ENCODE peak calls at places on chromosomes 3 and 15, in six cellular contexts. T is transverse colon, F is ovary, A is A549, I is tibial nerve, L is suprapubic skin. C is an unnamed sample.

GRCh38 chr3:195761503-195762248 is 40.9 kb downstream of the MUC20 start:
- DNase-seq in A (no peak), L (no peak), F (no peak), I (no peak), T (no peak), C (no peak)

GRCh38 chr3:124034016-124034808 is 42.3 kb upstream of the ROPN1 start:
- DNase-seq in L (no peak), F (peak), T (peak), A (no peak), I (no peak), C (no peak)

GRCh38 chr15:59242649-59243048 is 36.0 kb downstream of the LDHAL6B start:
- DNase-seq in A (no peak), T (no peak), I (no peak), F (no peak), L (no peak), C (no peak)

GRCh38 chr15:79942656-79943481 is 28.1 kb downstream of the BCL2A1 start:
- DNase-seq in A (no peak), F (no peak), I (no peak), T (no peak), L (no peak), C (no peak)

GRCh38 chr15:101062063-101062462 is 142.9 kb downstream of the LRRK1 start:
- DNase-seq in T (no peak), I (no peak), L (peak), F (no peak), A (no peak), C (peak)

GRCh38 chr3:174208161-174208560 is 651.0 kb upstream of the NAALADL2 start:
- DNase-seq in T (no peak), I (no peak), F (no peak), A (no peak), L (no peak), C (no peak)

GRCh38 chr3:187382609-187383151 is 14.5 kb downstream of the RTP4 start:
- DNase-seq in A (no peak), L (no peak), I (no peak), T (no peak), F (no peak), C (no peak)

GRCh38 chr3:41881233-41881821 is 80.6 kb downstream of the ULK4 start:
- DNase-seq in L (no peak), T (no peak), A (no peak), I (no peak), F (no peak), C (no peak)

GRCh38 chr3:30042274-30042859 is 564.0 kb upstream of the TGFBR2 start:
- DNase-seq in T (peak), I (peak), L (peak), A (peak), F (peak), C (peak)

GRCh38 chr15:94777037-94777436 is 545.7 kb downstream of the MCTP2 start:
- DNase-seq in I (no peak), A (no peak), L (no peak), T (no peak), F (no peak), C (no peak)
- TF ChIP-seq EP300 in I (no peak), A (no peak), L (no peak), T (no peak), F (no peak), C (no peak)

DNA sequence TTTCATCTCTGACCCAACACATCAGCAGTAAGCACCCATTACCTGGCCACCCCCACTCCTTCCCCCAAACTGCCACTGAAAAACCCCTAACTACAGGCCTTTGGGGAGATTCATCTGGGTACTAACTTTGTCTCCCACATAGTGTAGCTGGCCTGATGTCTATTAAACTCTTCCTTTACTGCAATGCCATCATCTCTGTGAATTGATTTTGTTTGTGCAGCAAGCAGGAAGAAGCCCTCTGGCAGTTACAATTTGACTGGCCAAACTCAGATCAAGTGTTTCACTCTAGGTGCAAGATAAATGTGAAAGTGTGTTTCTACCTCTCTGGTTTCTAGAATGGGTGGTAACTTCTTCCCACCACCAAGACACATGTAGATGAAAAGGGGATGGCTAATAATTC is 26.7 kb upstream of the OR5K4 start:
- DNase-seq in I (no peak), A (no peak), L (no peak), T (no peak), F (no peak), C (no peak)
- H3K4me3 ChIP-seq in I (no peak), A (no peak), L (no peak), T (no peak), F (no peak), C (no peak)

GRCh38 chr3:148044141-148044540 is 635.0 kb downstream of the ZIC1 start:
- DNase-seq in A (no peak), T (no peak), F (no peak), L (no peak), I (no peak), C (no peak)
- TF ChIP-seq EP300 in A (no peak), T (no peak), F (no peak), L (no peak), I (no peak), C (no peak)

GRCh38 chr3:149701206-149701976 is 43.6 kb upstream of the WWTR1 start:
- DNase-seq in T (no peak), F (peak), L (no peak), A (no peak), I (no peak), C (no peak)
- H3K4me3 ChIP-seq in T (no peak), F (no peak), L (no peak), A (no peak), I (no peak), C (no peak)

GRCh38 chr3:84039091-84039490 is 919.7 kb upstream of the CADM2 start:
- DNase-seq in F (no peak), A (no peak), L (no peak), T (no peak), I (no peak), C (no peak)

GRCh38 chr3:84042717-84043116 is 916.1 kb upstream of the CADM2 start:
- DNase-seq in F (no peak), I (no peak), A (no peak), T (no peak), L (no peak), C (no peak)
- TF ChIP-seq EP300 in F (no peak), I (no peak), A (no peak), T (no peak), L (no peak), C (no peak)

DNA sequence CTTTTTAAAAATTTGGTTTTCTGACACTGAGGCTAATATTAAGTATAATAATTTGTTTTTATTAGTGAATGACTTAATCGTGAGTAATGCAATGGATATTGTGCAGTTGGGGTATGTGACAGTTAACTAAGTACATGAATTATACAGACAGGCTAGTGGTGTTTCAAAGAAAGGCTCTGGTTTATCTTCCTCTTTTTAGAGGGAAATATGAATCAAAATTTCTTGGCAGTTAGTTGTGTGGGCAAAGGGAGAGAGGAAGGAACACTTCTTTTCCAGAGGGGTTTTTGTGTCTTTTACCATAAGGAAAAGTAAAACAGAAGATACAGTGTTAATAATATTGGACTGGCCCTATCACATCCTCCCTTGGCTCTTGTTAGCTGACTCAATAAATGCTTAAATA is 2.7 kb downstream of the ZNF654 start:
- DNase-seq in A (no peak), L (no peak), F (no peak), T (no peak), I (no peak), C (no peak)
- H3K4me3 ChIP-seq in A (no peak), L (no peak), F (no peak), T (no peak), I (no peak), C (no peak)

GRCh38 chr15:86850939-86851338 is 771.3 kb downstream of the AGBL1 start:
- DNase-seq in L (no peak), T (no peak), A (no peak), F (no peak), I (no peak), C (no peak)

GRCh38 chr15:86849563-86849962 is 769.9 kb downstream of the AGBL1 start:
- DNase-seq in A (no peak), I (no peak), T (no peak), L (no peak), F (no peak), C (no peak)

DNA sequence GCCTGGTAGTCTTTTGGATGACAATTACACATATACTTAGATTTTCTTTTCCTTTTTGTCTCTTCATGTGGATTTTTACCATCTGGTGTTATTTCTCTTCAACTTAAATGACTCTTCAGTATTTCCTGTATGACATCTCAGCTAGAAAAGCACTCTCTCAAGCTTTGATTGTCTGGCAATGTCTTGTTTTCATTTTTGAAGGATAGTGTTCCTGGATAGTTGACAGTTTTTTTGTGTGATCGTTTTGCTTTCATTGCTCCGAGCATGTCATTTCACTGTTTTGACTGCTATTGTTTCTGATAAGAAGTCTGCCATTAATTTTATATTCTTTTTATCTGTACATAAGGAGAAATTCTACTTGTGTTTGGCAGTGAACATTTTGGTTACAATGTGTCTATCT is 766.4 kb downstream of the AGBL1 start:
- DNase-seq in L (no peak), A (no peak), I (no peak), T (no peak), F (no peak), C (no peak)
- TF ChIP-seq EP300 in L (no peak), A (no peak), I (no peak), T (no peak), F (no peak), C (no peak)

C was measured in sigmoid colon.